ENCODE peak calls at places on chromosomes 7 and 10, in ten cellular contexts. M is NCI-H510A treated with DMSO at 0.1 percent for 48 hours, Y is AML-193, N is memory B cell, W is HFF-Myc, A is GM03348, T is NCI-H345, F is brain microvascular endothelial cell, I is AG04450, J is Right ventricle myocardium superior. G is an unnamed sample.

GRCh38 chr10:32346551-32347362 is at the start of gene EPC1:
- DNase-seq in W (peak; percentile 63), Y (peak; percentile 68), J (peak; percentile 91), I (peak; percentile 60), T (peak; percentile 83), A (peak; percentile 98), F (peak; percentile 66), M (peak; percentile 61), N (peak; percentile 95), G (peak; percentile 82)

GRCh38 chr10:90319188-90319914 is 538.5 kb downstream of the HTR7 start:
- DNase-seq in T (peak; percentile 40), I (peak; percentile 62), W (peak; percentile 92), Y (no peak), F (peak; percentile 88), M (peak; percentile 39), A (peak; percentile 37), J (no peak), N (no peak), G (no peak)

GRCh38 chr10:34156781-34157425 is 658.2 kb downstream of the PARD3 start:
- DNase-seq in N (no peak), A (peak; percentile 63), W (peak; percentile 83), M (no peak), I (peak; percentile 21), T (no peak), Y (no peak), J (no peak), F (peak; percentile 61), G (no peak)

GRCh38 chr7:135938563-135938962 is 38.6 kb downstream of the MTPN start:
- DNase-seq in I (no peak), F (no peak), W (no peak), N (no peak), Y (no peak), A (no peak), M (no peak), T (no peak), J (no peak), G (no peak)

GRCh38 chr7:33671521-33672262 is 233.6 kb upstream of the BMPER start:
- DNase-seq in I (no peak), J (no peak), F (no peak), A (no peak), N (no peak), M (peak; percentile 67), W (no peak), T (peak; percentile 67), Y (no peak), G (no peak)

GRCh38 chr10:3807221-3807927 is 22.4 kb upstream of the KLF6 start:
- DNase-seq in Y (no peak), T (no peak), W (no peak), J (no peak), I (no peak), F (no peak), M (no peak), A (no peak), N (no peak), G (no peak)

GRCh38 chr10:42790835-42791234 is 8.2 kb downstream of the BMS1 start:
- DNase-seq in M (no peak), F (peak; percentile 40), I (peak; percentile 3), Y (no peak), W (no peak), A (no peak), N (no peak), J (no peak), T (no peak), G (no peak)

GRCh38 chr7:141630621-141631020 is 71.3 kb downstream of the DENND11 start:
- DNase-seq in T (peak; percentile 88), A (no peak), F (no peak), N (no peak), I (no peak), M (peak; percentile 48), W (no peak), J (no peak), Y (no peak), G (no peak)

GRCh38 chr10:94224656-94225055 is 138.1 kb downstream of the NOC3L start:
- DNase-seq in I (no peak), A (peak; percentile 23), Y (no peak), T (no peak), W (no peak), F (peak; percentile 60), M (no peak), J (no peak), N (no peak), G (no peak)

GRCh38 chr7:127678330-127678729 is 26.3 kb downstream of the SND1 start:
- DNase-seq in I (no peak), N (no peak), J (no peak), T (no peak), Y (no peak), W (no peak), F (no peak), M (no peak), A (no peak), G (no peak)

GRCh38 chr10:29804025-29804852 is 169.5 kb upstream of the SVIL start:
- DNase-seq in Y (no peak), M (peak; percentile 12), I (peak; percentile 75), W (peak; percentile 71), N (no peak), J (no peak), A (peak; percentile 66), F (peak; percentile 92), T (peak; percentile 85), G (no peak)

GRCh38 chr7:77799078-77799964 is 748 bp downstream of the PHTF2 start:
- DNase-seq in W (no peak), I (no peak), Y (peak; percentile 77), J (no peak), F (peak; percentile 4), T (peak; percentile 24), M (no peak), N (peak; percentile 44), A (peak; percentile 43), G (no peak)

GRCh38 chr7:98334077-98334476 is 52.6 kb downstream of the BRI3 start:
- DNase-seq in I (no peak), Y (no peak), M (no peak), A (no peak), T (no peak), J (no peak), N (no peak), W (no peak), F (no peak), G (no peak)

GRCh38 chr7:157564518-157565177 is 227.8 kb downstream of the DNAJB6 start:
- DNase-seq in I (no peak), A (no peak), M (no peak), N (no peak), T (no peak), J (no peak), F (peak; percentile 98), W (no peak), Y (no peak), G (no peak)

GRCh38 chr7:27097686-27098492 is 2.1 kb upstream of the HOXA1 start:
- DNase-seq in T (no peak), N (no peak), M (no peak), F (no peak), J (no peak), I (no peak), A (peak; percentile 56), W (no peak), Y (no peak), G (no peak)

GRCh38 chr10:95745487-95745886 is 10.5 kb upstream of the ENTPD1 start:
- DNase-seq in T (no peak), M (no peak), N (no peak), Y (peak; percentile 45), W (no peak), J (no peak), F (no peak), I (no peak), A (no peak), G (no peak)

GRCh38 chr7:13751771-13752170 is 237.7 kb downstream of the ETV1 start:
- DNase-seq in W (no peak), J (no peak), A (no peak), F (no peak), Y (no peak), T (no peak), I (no peak), M (no peak), N (no peak), G (no peak)